ENCODE peak calls at places on chromosomes 5 and 9, in four cellular contexts. One of them, this sample, is unnamed.

GRCh38 chr9:69324549-69325401 is at the start of gene ENTREP1:
- DNase-seq in HFF-Myc: no peak
- DNase-seq in MCF 10A: peak
- DNase-seq in right atrium auricular region: no peak
- DNase-seq in this sample: no peak

GRCh38 chr5:54743997-54744788 is 226.6 kb downstream of the SNX18 start:
- DNase-seq in HFF-Myc: peak
- DNase-seq in MCF 10A: peak
- DNase-seq in right atrium auricular region: no peak
- DNase-seq in this sample: peak

GRCh38 chr9:8660383-8660782 is 860.8 kb upstream of the DMAC1 start:
- DNase-seq in HFF-Myc: no peak
- DNase-seq in MCF 10A: peak
- DNase-seq in right atrium auricular region: peak
- DNase-seq in this sample: no peak

GRCh38 chr5:153551537-153552079 is 61.1 kb downstream of the GRIA1 start:
- DNase-seq in HFF-Myc: peak
- DNase-seq in MCF 10A: peak
- DNase-seq in right atrium auricular region: no peak
- DNase-seq in this sample: peak

GRCh38 chr5:167554564-167555254 is 736.7 kb upstream of the WWC1 start:
- DNase-seq in HFF-Myc: no peak
- DNase-seq in MCF 10A: no peak
- DNase-seq in right atrium auricular region: no peak
- DNase-seq in this sample: no peak

GRCh38 chr5:181024245-181025029 is 15.6 kb upstream of the BTNL9 start:
- DNase-seq in HFF-Myc: no peak
- DNase-seq in MCF 10A: no peak
- DNase-seq in right atrium auricular region: no peak
- DNase-seq in this sample: no peak

GRCh38 chr9:117232991-117233390 is 181.9 kb downstream of the ASTN2 start:
- DNase-seq in HFF-Myc: no peak
- DNase-seq in MCF 10A: no peak
- DNase-seq in right atrium auricular region: no peak
- DNase-seq in this sample: no peak

GRCh38 chr9:108045851-108046250 is 556.3 kb upstream of the KLF4 start:
- DNase-seq in HFF-Myc: no peak
- DNase-seq in MCF 10A: no peak
- DNase-seq in right atrium auricular region: no peak
- DNase-seq in this sample: no peak

GRCh38 chr5:81965510-81965909 is 6.3 kb upstream of the ATG10 start:
- DNase-seq in HFF-Myc: no peak
- DNase-seq in MCF 10A: no peak
- DNase-seq in right atrium auricular region: no peak
- DNase-seq in this sample: peak

GRCh38 chr5:150142189-150142788 is 13.4 kb downstream of the PDGFRB start:
- DNase-seq in HFF-Myc: no peak
- DNase-seq in MCF 10A: no peak
- DNase-seq in right atrium auricular region: no peak
- DNase-seq in this sample: no peak

GRCh38 chr9:129177443-129177790 is 644 bp downstream of the IER5L start:
- DNase-seq in HFF-Myc: no peak
- DNase-seq in MCF 10A: no peak
- DNase-seq in right atrium auricular region: no peak
- DNase-seq in this sample: peak

GRCh38 chr9:129177791-129178578 is at the start of gene IER5L:
- DNase-seq in HFF-Myc: peak
- DNase-seq in MCF 10A: peak
- DNase-seq in right atrium auricular region: peak
- DNase-seq in this sample: peak

GRCh38 chr9:129175825-129176633 is 2.0 kb downstream of the IER5L start:
- DNase-seq in HFF-Myc: peak
- DNase-seq in MCF 10A: peak
- DNase-seq in right atrium auricular region: peak
- DNase-seq in this sample: peak

GRCh38 chr9:129175515-129175824 is 2.6 kb downstream of the IER5L start:
- DNase-seq in HFF-Myc: no peak
- DNase-seq in MCF 10A: no peak
- DNase-seq in right atrium auricular region: no peak
- DNase-seq in this sample: no peak

DNA sequence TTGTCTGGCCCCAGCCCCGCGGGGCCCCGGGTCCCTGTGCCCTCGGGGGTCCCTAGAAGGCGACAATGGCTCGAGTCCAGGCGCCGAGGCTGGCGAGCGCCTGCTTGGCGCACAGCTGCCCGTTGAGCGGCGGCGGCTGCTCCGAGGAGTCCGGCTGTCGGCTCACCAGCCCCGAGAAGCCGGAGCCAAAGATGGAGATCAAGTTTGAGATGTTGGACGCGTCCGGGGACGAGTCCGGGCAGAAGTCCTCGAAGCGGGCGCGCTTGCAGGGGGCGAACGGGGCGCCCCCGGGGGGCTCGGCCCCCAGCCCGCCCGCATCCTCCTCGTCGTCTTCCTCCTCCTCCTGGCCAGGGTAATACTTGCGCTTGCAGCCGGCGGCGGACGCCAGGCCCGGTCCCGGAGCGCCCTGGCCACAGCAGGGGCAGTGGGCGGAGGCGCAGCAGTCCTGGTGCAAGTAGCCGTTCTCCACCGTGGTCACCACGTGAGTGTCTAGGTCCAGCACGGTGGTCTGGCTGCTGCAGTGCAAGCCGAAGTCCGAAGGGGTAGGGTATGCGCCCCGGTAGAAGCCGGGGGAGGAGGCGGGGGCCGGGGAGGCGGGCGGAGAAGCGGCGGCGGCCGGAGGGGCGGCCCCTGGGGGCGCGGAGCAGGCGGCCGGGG is 1.1 kb downstream of the IER5L start:
- DNase-seq in HFF-Myc: no peak
- DNase-seq in MCF 10A: peak
- DNase-seq in right atrium auricular region: no peak
- DNase-seq in this sample: peak
- TF ChIP-seq CTCF in HFF-Myc: no peak
- TF ChIP-seq CTCF in MCF 10A: no peak
- TF ChIP-seq CTCF in right atrium auricular region: no peak
- TF ChIP-seq CTCF in this sample: no peak

DNA sequence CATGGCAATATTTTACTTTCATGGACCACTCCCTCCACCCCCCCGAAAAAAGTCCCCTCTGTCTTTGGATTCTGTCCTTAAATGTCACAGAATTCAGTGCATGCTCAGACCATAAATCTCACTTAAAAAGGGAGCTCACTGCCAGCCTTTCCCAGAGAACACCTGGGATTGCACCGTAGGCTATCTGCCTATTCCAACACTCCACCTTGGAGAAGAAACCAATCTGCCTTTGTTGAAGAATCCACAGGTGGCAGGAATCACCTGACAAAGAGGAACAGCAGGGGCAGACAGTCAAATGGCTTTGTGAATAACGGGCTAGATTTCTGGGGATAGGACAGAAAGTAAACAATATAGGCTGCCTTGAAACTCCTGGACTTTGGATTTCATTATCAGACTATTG is 306.7 kb upstream of the BRINP1 start:
- DNase-seq in HFF-Myc: no peak
- DNase-seq in MCF 10A: no peak
- DNase-seq in right atrium auricular region: no peak
- DNase-seq in this sample: no peak
- TF ChIP-seq CTCF in HFF-Myc: no peak
- TF ChIP-seq CTCF in MCF 10A: no peak
- TF ChIP-seq CTCF in right atrium auricular region: no peak
- TF ChIP-seq CTCF in this sample: no peak

GRCh38 chr9:132671620-132672412 is 1.6 kb downstream of the GTF3C4 start:
- DNase-seq in HFF-Myc: no peak
- DNase-seq in MCF 10A: peak
- DNase-seq in right atrium auricular region: no peak
- DNase-seq in this sample: peak

GRCh38 chr9:132670816-132671371 is 630 bp downstream of the GTF3C4 start:
- DNase-seq in HFF-Myc: no peak
- DNase-seq in MCF 10A: peak
- DNase-seq in right atrium auricular region: no peak
- DNase-seq in this sample: peak

GRCh38 chr9:132672413-132672690 is 2.1 kb downstream of the GTF3C4 start:
- DNase-seq in HFF-Myc: no peak
- DNase-seq in MCF 10A: no peak
- DNase-seq in right atrium auricular region: no peak
- DNase-seq in this sample: peak

GRCh38 chr9:132674485-132674884 is 4.2 kb downstream of the GTF3C4 start:
- DNase-seq in HFF-Myc: no peak
- DNase-seq in MCF 10A: no peak
- DNase-seq in right atrium auricular region: no peak
- DNase-seq in this sample: no peak

DNA sequence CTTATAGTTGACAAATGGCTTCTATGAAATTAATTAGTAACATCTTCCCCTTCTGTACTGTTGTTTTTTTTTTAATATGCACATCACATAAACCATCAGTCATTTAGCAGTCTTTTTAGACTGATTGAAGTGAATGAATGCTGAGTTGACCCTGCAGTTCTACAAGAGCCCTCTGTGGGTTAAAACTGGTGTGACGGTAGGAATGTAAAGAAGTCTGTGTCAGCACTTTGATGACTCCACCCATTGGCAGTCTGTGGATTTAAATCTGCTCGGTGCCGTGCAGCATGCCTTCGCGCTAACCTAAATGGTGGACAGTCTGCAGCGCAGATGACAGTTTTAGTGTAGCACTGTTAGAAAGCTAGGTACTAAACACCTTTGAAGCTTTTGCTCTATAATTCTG is 3.1 kb downstream of the GTF3C4 start:
- DNase-seq in HFF-Myc: peak
- DNase-seq in MCF 10A: peak
- DNase-seq in right atrium auricular region: no peak
- DNase-seq in this sample: peak
- TF ChIP-seq CTCF in HFF-Myc: peak
- TF ChIP-seq CTCF in MCF 10A: peak
- TF ChIP-seq CTCF in right atrium auricular region: no peak
- TF ChIP-seq CTCF in this sample: peak

GRCh38 chr5:164255598-164256213 is 750.3 kb downstream of the MAT2B start:
- DNase-seq in HFF-Myc: no peak
- DNase-seq in MCF 10A: no peak
- DNase-seq in right atrium auricular region: no peak
- DNase-seq in this sample: no peak
- TF ChIP-seq CTCF in HFF-Myc: no peak
- TF ChIP-seq CTCF in MCF 10A: no peak
- TF ChIP-seq CTCF in right atrium auricular region: no peak
- TF ChIP-seq CTCF in this sample: no peak

GRCh38 chr9:124263158-124263557 is 5.4 kb downstream of the NEK6 start:
- DNase-seq in HFF-Myc: no peak
- DNase-seq in MCF 10A: no peak
- DNase-seq in right atrium auricular region: no peak
- DNase-seq in this sample: no peak
- TF ChIP-seq CTCF in HFF-Myc: no peak
- TF ChIP-seq CTCF in MCF 10A: no peak
- TF ChIP-seq CTCF in right atrium auricular region: no peak
- TF ChIP-seq CTCF in this sample: no peak

GRCh38 chr5:178149199-178149932 is 4.3 kb downstream of the NHP2 start:
- DNase-seq in HFF-Myc: no peak
- DNase-seq in MCF 10A: no peak
- DNase-seq in right atrium auricular region: no peak
- DNase-seq in this sample: no peak

GRCh38 chr5:178147406-178147805 is 6.3 kb downstream of the NHP2 start:
- DNase-seq in HFF-Myc: no peak
- DNase-seq in MCF 10A: no peak
- DNase-seq in right atrium auricular region: no peak
- DNase-seq in this sample: no peak

GRCh38 chr5:178143246-178143645 is 10.4 kb downstream of the NHP2 start:
- DNase-seq in HFF-Myc: no peak
- DNase-seq in MCF 10A: no peak
- DNase-seq in right atrium auricular region: no peak
- DNase-seq in this sample: no peak

GRCh38 chr5:178143901-178144300 is 9.8 kb downstream of the NHP2 start:
- DNase-seq in HFF-Myc: no peak
- DNase-seq in MCF 10A: no peak
- DNase-seq in right atrium auricular region: no peak
- DNase-seq in this sample: no peak

GRCh38 chr5:178145965-178146820 is 7.5 kb downstream of the NHP2 start:
- DNase-seq in HFF-Myc: no peak
- DNase-seq in MCF 10A: peak
- DNase-seq in right atrium auricular region: no peak
- DNase-seq in this sample: peak
- TF ChIP-seq CTCF in HFF-Myc: peak
- TF ChIP-seq CTCF in MCF 10A: peak
- TF ChIP-seq CTCF in right atrium auricular region: peak
- TF ChIP-seq CTCF in this sample: peak

DNA sequence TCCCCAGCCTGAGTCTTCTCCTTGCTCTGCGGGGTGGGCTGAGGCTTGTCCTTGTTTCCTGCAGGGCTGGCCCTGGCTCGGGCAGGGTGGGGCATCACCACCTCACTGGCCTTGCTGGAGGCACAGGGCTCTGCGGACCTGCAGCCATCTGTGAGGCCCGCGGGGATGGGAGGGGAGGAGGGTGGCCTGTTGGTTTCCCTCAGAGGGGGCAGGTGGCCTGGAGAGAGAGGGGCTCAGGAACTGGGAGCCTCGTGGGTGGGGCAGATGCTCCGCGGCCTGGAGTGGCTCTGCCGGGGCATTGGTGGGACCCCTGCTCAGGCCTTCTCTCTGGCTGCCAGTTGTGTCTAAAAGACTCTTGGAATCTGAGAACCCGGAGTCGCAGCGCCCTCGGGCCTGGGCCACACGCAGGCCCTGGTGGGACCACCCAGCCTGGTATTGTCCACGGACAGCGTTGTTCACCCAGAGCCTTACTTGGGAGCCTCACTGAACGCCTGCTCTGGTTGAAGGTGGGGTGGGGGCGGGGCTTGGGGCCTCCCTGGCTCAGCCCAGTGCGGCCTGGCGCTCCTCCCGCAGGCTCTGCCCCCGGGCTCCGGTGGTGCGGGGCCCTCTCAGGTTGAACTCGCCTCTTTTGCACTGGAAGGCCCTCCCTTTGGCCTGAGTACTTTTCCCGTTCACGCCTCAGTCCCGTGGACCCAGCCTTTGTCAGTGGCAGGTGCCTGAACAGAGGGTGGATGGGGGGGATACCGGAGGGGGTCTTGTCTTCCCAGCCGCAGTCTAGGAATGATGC is 111.4 kb downstream of the RXRA start:
- DNase-seq in HFF-Myc: no peak
- DNase-seq in MCF 10A: no peak
- DNase-seq in right atrium auricular region: no peak
- DNase-seq in this sample: no peak
- TF ChIP-seq CTCF in HFF-Myc: no peak
- TF ChIP-seq CTCF in MCF 10A: no peak
- TF ChIP-seq CTCF in right atrium auricular region: no peak
- TF ChIP-seq CTCF in this sample: no peak

GRCh38 chr9:72894342-72894741 is 58.5 kb downstream of the ALDH1A1 start:
- DNase-seq in HFF-Myc: peak
- DNase-seq in MCF 10A: no peak
- DNase-seq in right atrium auricular region: no peak
- DNase-seq in this sample: peak
- TF ChIP-seq CTCF in HFF-Myc: no peak
- TF ChIP-seq CTCF in MCF 10A: no peak
- TF ChIP-seq CTCF in right atrium auricular region: no peak
- TF ChIP-seq CTCF in this sample: no peak